ENCODE peak calls at places on chromosomes 11 and 22, in four cellular contexts. One of them, this sample, is unnamed.

GRCh38 chr11:62264004-62264403 is 6.0 kb upstream of the SCGB2A2 start:
- DNase-seq in heart right ventricle: no peak
- DNase-seq in RPMI7951: no peak
- DNase-seq in stimulated activated CD4-positive, alpha-beta T cell treated with anti-CD3 and anti-CD28 coated beads, Interleukin-15, amount 100 ng/mL, for 24 hours: no peak
- DNase-seq in this sample: no peak

GRCh38 chr22:48494968-48495750 is 1332.5 kb downstream of the BRD1 start:
- DNase-seq in heart right ventricle: no peak
- DNase-seq in RPMI7951: no peak
- DNase-seq in stimulated activated CD4-positive, alpha-beta T cell treated with anti-CD3 and anti-CD28 coated beads, Interleukin-15, amount 100 ng/mL, for 24 hours: no peak
- DNase-seq in this sample: no peak

GRCh38 chr11:45237666-45238348 is 48.3 kb downstream of the SYT13 start:
- DNase-seq in heart right ventricle: no peak
- DNase-seq in RPMI7951: no peak
- DNase-seq in stimulated activated CD4-positive, alpha-beta T cell treated with anti-CD3 and anti-CD28 coated beads, Interleukin-15, amount 100 ng/mL, for 24 hours: no peak
- DNase-seq in this sample: no peak

GRCh38 chr11:34343153-34343552 is 14.7 kb downstream of the ABTB2 start:
- DNase-seq in heart right ventricle: no peak
- DNase-seq in RPMI7951: peak
- DNase-seq in stimulated activated CD4-positive, alpha-beta T cell treated with anti-CD3 and anti-CD28 coated beads, Interleukin-15, amount 100 ng/mL, for 24 hours: no peak
- DNase-seq in this sample: peak

GRCh38 chr11:43554148-43554473 is 126.4 kb upstream of the HSD17B12 start:
- DNase-seq in heart right ventricle: no peak
- DNase-seq in RPMI7951: no peak
- DNase-seq in stimulated activated CD4-positive, alpha-beta T cell treated with anti-CD3 and anti-CD28 coated beads, Interleukin-15, amount 100 ng/mL, for 24 hours: no peak
- DNase-seq in this sample: no peak

GRCh38 chr22:35552186-35552842 is 11.7 kb downstream of the RASD2 start:
- DNase-seq in heart right ventricle: no peak
- DNase-seq in RPMI7951: peak
- DNase-seq in stimulated activated CD4-positive, alpha-beta T cell treated with anti-CD3 and anti-CD28 coated beads, Interleukin-15, amount 100 ng/mL, for 24 hours: peak
- DNase-seq in this sample: no peak

GRCh38 chr11:46382644-46383403 is 1.4 kb downstream of the MDK start:
- DNase-seq in heart right ventricle: no peak
- DNase-seq in RPMI7951: peak
- DNase-seq in stimulated activated CD4-positive, alpha-beta T cell treated with anti-CD3 and anti-CD28 coated beads, Interleukin-15, amount 100 ng/mL, for 24 hours: no peak
- DNase-seq in this sample: no peak

GRCh38 chr22:36331306-36331911 is 56.4 kb downstream of the MYH9 start:
- DNase-seq in heart right ventricle: peak
- DNase-seq in RPMI7951: peak
- DNase-seq in stimulated activated CD4-positive, alpha-beta T cell treated with anti-CD3 and anti-CD28 coated beads, Interleukin-15, amount 100 ng/mL, for 24 hours: peak
- DNase-seq in this sample: peak

GRCh38 chr11:44607987-44608386 is 42.5 kb downstream of the CD82 start:
- DNase-seq in heart right ventricle: no peak
- DNase-seq in RPMI7951: no peak
- DNase-seq in stimulated activated CD4-positive, alpha-beta T cell treated with anti-CD3 and anti-CD28 coated beads, Interleukin-15, amount 100 ng/mL, for 24 hours: no peak
- DNase-seq in this sample: no peak

GRCh38 chr11:115241899-115242298 is 262.3 kb downstream of the CADM1 start:
- DNase-seq in heart right ventricle: no peak
- DNase-seq in RPMI7951: no peak
- DNase-seq in stimulated activated CD4-positive, alpha-beta T cell treated with anti-CD3 and anti-CD28 coated beads, Interleukin-15, amount 100 ng/mL, for 24 hours: no peak
- DNase-seq in this sample: no peak

This sample was measured in HS-27A.